ENCODE peak calls at places on chromosomes 2 and 18, in five cellular contexts. D is CD8-positive, alpha-beta memory T cell; P is neural crest cell; F is hepatocyte; K is endothelial cell. T is an unnamed sample.
A peak's percentile ranks its signal among the peaks of the same experiment; 100 is the strongest.

GRCh38 chr2:207334631-207335371 is 169.1 kb upstream of the KLF7 start:
- DNase-seq in D (no peak), P (peak; percentile 25), F (peak; percentile 68), K (peak; percentile 65), T (no peak)

GRCh38 chr18:12098389-12098788 is 4.7 kb downstream of the ANKRD62 start:
- DNase-seq in D (no peak), P (no peak), F (no peak), K (no peak), T (no peak)

GRCh38 chr18:62631173-62631572 is 84.2 kb upstream of the PHLPP1 start:
- DNase-seq in D (no peak), P (no peak), F (no peak), K (no peak), T (no peak)

GRCh38 chr18:80033181-80034067 is 810 bp upstream of the RBFA start:
- DNase-seq in D (peak; percentile 87), P (peak; percentile 55), F (no peak), K (no peak), T (peak; percentile 72)

GRCh38 chr2:84939426-84940087 is 31.4 kb upstream of the KCMF1 start:
- DNase-seq in D (peak; percentile 70), P (no peak), F (no peak), K (no peak), T (no peak)

GRCh38 chr18:25349926-25350560 is 1.9 kb downstream of the ZNF521 start:
- DNase-seq in D (no peak), P (peak; percentile 50), F (peak; percentile 31), K (peak; percentile 38), T (no peak)

GRCh38 chr2:147110317-147110716 is 734.5 kb upstream of the ACVR2A start:
- DNase-seq in D (no peak), P (no peak), F (no peak), K (no peak), T (no peak)

GRCh38 chr2:66490588-66491001 is 55.7 kb downstream of the MEIS1 start:
- DNase-seq in D (no peak), P (no peak), F (no peak), K (no peak), T (no peak)

GRCh38 chr18:52353589-52353988 is 13.6 kb downstream of the DCC start:
- DNase-seq in D (no peak), P (no peak), F (no peak), K (no peak), T (no peak)

GRCh38 chr2:64179582-64180321 is 35.5 kb upstream of the PELI1 start:
- DNase-seq in D (no peak), P (no peak), F (no peak), K (no peak), T (no peak)

GRCh38 chr2:136327162-136327852 is 209.4 kb upstream of the CXCR4 start:
- DNase-seq in D (peak; percentile 89), P (no peak), F (peak; percentile 38), K (no peak), T (no peak)

GRCh38 chr2:209499071-209499470 is 75.2 kb downstream of the MAP2 start:
- DNase-seq in D (no peak), P (no peak), F (no peak), K (no peak), T (no peak)

GRCh38 chr2:96449637-96450036 is 55.5 kb downstream of the NEURL3 start:
- DNase-seq in D (no peak), P (no peak), F (no peak), K (no peak), T (no peak)

GRCh38 chr2:72827495-72827894 is 1.7 kb upstream of the EXOC6B start:
- DNase-seq in D (no peak), P (no peak), F (no peak), K (no peak), T (no peak)

GRCh38 chr2:29596584-29596983 is 324.8 kb downstream of the ALK start:
- DNase-seq in D (no peak), P (no peak), F (no peak), K (no peak), T (no peak)

GRCh38 chr2:145906356-145906755 is 1386.4 kb upstream of the ZEB2 start:
- DNase-seq in D (no peak), P (no peak), F (peak; percentile 8), K (no peak), T (no peak)

GRCh38 chr2:3827673-3828575 is 124.5 kb downstream of the DCDC2C start:
- DNase-seq in D (no peak), P (peak; percentile 18), F (peak; percentile 42), K (peak; percentile 36), T (no peak)

GRCh38 chr2:70344195-70344594 is 42.3 kb upstream of the FAM136A start:
- DNase-seq in D (no peak), P (no peak), F (no peak), K (no peak), T (no peak)

GRCh38 chr2:99970292-99970868 is 172.0 kb downstream of the AFF3 start:
- DNase-seq in D (no peak), P (no peak), F (no peak), K (no peak), T (no peak)

GRCh38 chr18:45254683-45255082 is 360.6 kb upstream of the SLC14A2 start:
- DNase-seq in D (no peak), P (no peak), F (no peak), K (no peak), T (no peak)

GRCh38 chr2:42725657-42726056 is 38.3 kb downstream of the OXER1 start:
- DNase-seq in D (no peak), P (no peak), F (no peak), K (no peak), T (no peak)

GRCh38 chr2:74975016-74975415 is 16.6 kb downstream of the POLE4 start:
- DNase-seq in D (no peak), P (no peak), F (peak; percentile 18), K (no peak), T (no peak)

GRCh38 chr2:142935563-142936089 is 58.2 kb downstream of the KYNU start:
- DNase-seq in D (no peak), P (no peak), F (no peak), K (no peak), T (no peak)

T was measured in HuH-7.5.